ENCODE peak calls at places on chromosomes 13 and 19, in seven cellular contexts. B is GM12864, Y is A549, I is bronchial epithelial cell, G is mucosa of descending colon, N is uterus, C is keratinocyte. L is an unnamed sample.

GRCh38 chr13:110340812-110341444 is 33.8 kb downstream of the COL4A2 start:
- DNase-seq in B (no peak), Y (no peak), I (no peak), G (peak), N (peak), C (no peak), L (peak)

GRCh38 chr19:8320564-8321066 is 560 bp downstream of the NDUFA7 start:
- DNase-seq in B (no peak), Y (no peak), I (no peak), G (no peak), N (no peak), C (no peak), L (peak)

GRCh38 chr19:7214329-7215089 is 79.7 kb downstream of the INSR start:
- DNase-seq in B (no peak), Y (no peak), I (no peak), G (no peak), N (no peak), C (no peak), L (no peak)

GRCh38 chr13:42970824-42971669 is 21.0 kb downstream of the EPSTI1 start:
- DNase-seq in B (peak), Y (peak), I (peak), G (no peak), N (no peak), C (no peak), L (peak)

GRCh38 chr13:73880365-73880764 is 253.8 kb downstream of the KLF12 start:
- DNase-seq in B (no peak), Y (no peak), I (peak), G (no peak), N (no peak), C (no peak), L (no peak)

GRCh38 chr13:79171131-79172061 is 234.7 kb downstream of the RBM26 start:
- DNase-seq in B (no peak), Y (no peak), I (no peak), G (no peak), N (no peak), C (no peak), L (peak)

GRCh38 chr13:20460744-20461143 is 64.9 kb downstream of the CRYL1 start:
- DNase-seq in B (no peak), Y (no peak), I (no peak), G (no peak), N (no peak), C (no peak), L (no peak)

GRCh38 chr13:49348748-49349147 is 95.1 kb downstream of the CAB39L start:
- DNase-seq in B (no peak), Y (no peak), I (no peak), G (no peak), N (no peak), C (no peak), L (peak)

GRCh38 chr19:5694167-5694951 is 4.3 kb downstream of the RPL36 start:
- DNase-seq in B (no peak), Y (no peak), I (no peak), G (no peak), N (no peak), C (no peak), L (peak)

GRCh38 chr13:72808917-72809500 is 27.1 kb downstream of the PIBF1 start:
- DNase-seq in B (no peak), Y (no peak), I (peak), G (no peak), N (no peak), C (no peak), L (no peak)

GRCh38 chr13:50198508-50198907 is 183.3 kb downstream of the KCNRG start:
- DNase-seq in B (no peak), Y (no peak), I (peak), G (no peak), N (no peak), C (no peak), L (no peak)

GRCh38 chr19:34220472-34221063 is 33.8 kb upstream of the GARRE1 start:
- DNase-seq in B (no peak), Y (peak), I (peak), G (no peak), N (no peak), C (peak), L (peak)

GRCh38 chr13:28954810-28955209 is 134.7 kb downstream of the MTUS2 start:
- DNase-seq in B (no peak), Y (no peak), I (no peak), G (no peak), N (no peak), C (no peak), L (no peak)

GRCh38 chr13:48852911-48853310 is 122.8 kb upstream of the FNDC3A start:
- DNase-seq in B (no peak), Y (no peak), I (no peak), G (no peak), N (no peak), C (no peak), L (no peak)

GRCh38 chr19:51689751-51690358 is 3.3 kb upstream of the SPACA6 start:
- DNase-seq in B (no peak), Y (peak), I (no peak), G (peak), N (peak), C (no peak), L (peak)

GRCh38 chr13:19606152-19606551 is 27.3 kb upstream of the MPHOSPH8 start:
- DNase-seq in B (no peak), Y (no peak), I (peak), G (no peak), N (no peak), C (peak), L (no peak)

GRCh38 chr19:13079542-13079986 is 23.1 kb downstream of the LYL1 start:
- DNase-seq in B (no peak), Y (no peak), I (peak), G (peak), N (peak), C (no peak), L (peak)

GRCh38 chr13:32910530-32910929 is 105.7 kb upstream of the KL start:
- DNase-seq in B (no peak), Y (no peak), I (no peak), G (no peak), N (no peak), C (no peak), L (no peak)

GRCh38 chr13:34523401-34523800 is 418.7 kb upstream of the NBEA start:
- DNase-seq in B (no peak), Y (no peak), I (peak), G (no peak), N (no peak), C (no peak), L (no peak)

GRCh38 chr19:38402967-38403674 is at the start of gene FAM98C:
- DNase-seq in B (peak), Y (peak), I (peak), G (peak), N (peak), C (peak), L (peak)

GRCh38 chr13:44199627-44200207 is 173.9 kb upstream of the SERP2 start:
- DNase-seq in B (no peak), Y (no peak), I (peak), G (no peak), N (no peak), C (no peak), L (no peak)

GRCh38 chr13:57629821-57630235 is 1.7 kb upstream of the PCDH17 start:
- DNase-seq in B (no peak), Y (no peak), I (peak), G (peak), N (peak), C (no peak), L (peak)

GRCh38 chr13:40770934-40771618 is at the start of gene MRPS31:
- DNase-seq in B (peak), Y (peak), I (peak), G (peak), N (peak), C (peak), L (peak)

GRCh38 chr19:41641879-41642485 is 15.1 kb upstream of the CEACAM4 start:
- DNase-seq in B (peak), Y (peak), I (peak), G (no peak), N (no peak), C (no peak), L (peak)

GRCh38 chr19:6378036-6378435 is 2.3 kb upstream of the PSPN start:
- DNase-seq in B (no peak), Y (no peak), I (no peak), G (no peak), N (peak), C (no peak), L (peak)

GRCh38 chr13:106118996-106119395 is 416.5 kb downstream of the EFNB2 start:
- DNase-seq in B (no peak), Y (no peak), I (no peak), G (no peak), N (no peak), C (no peak), L (no peak)

GRCh38 chr13:19634129-19634740 is 776 bp downstream of the MPHOSPH8 start:
- DNase-seq in B (no peak), Y (no peak), I (peak), G (no peak), N (no peak), C (no peak), L (peak)

GRCh38 chr13:43664700-43665191 is 122.0 kb downstream of the ENOX1 start:
- DNase-seq in B (no peak), Y (no peak), I (peak), G (peak), N (peak), C (no peak), L (peak)

GRCh38 chr13:63741029-63741813 is 2325.6 kb upstream of the PCDH20 start:
- DNase-seq in B (no peak), Y (no peak), I (no peak), G (peak), N (no peak), C (no peak), L (no peak)

GRCh38 chr13:113820813-113821651 is 42.8 kb downstream of the GAS6 start:
- DNase-seq in B (no peak), Y (peak), I (peak), G (peak), N (peak), C (peak), L (no peak)

GRCh38 chr19:52007805-52008557 is at the start of gene ZNF615:
- DNase-seq in B (peak), Y (peak), I (peak), G (peak), N (peak), C (no peak), L (peak)

GRCh38 chr19:13154911-13155471 is 4.8 kb downstream of the IER2 start:
- DNase-seq in B (peak), Y (no peak), I (peak), G (peak), N (peak), C (no peak), L (peak)

GRCh38 chr19:8569066-8569761 is 8.0 kb downstream of the MYO1F start:
- DNase-seq in B (peak), Y (peak), I (peak), G (peak), N (no peak), C (peak), L (no peak)

GRCh38 chr19:30224689-30225606 is 147.2 kb upstream of the ZNF536 start:
- DNase-seq in B (no peak), Y (peak), I (no peak), G (no peak), N (no peak), C (no peak), L (peak)

GRCh38 chr19:1131718-1132552 is 28.1 kb downstream of the GPX4 start:
- DNase-seq in B (peak), Y (no peak), I (peak), G (peak), N (peak), C (no peak), L (peak)

GRCh38 chr19:1133471-1133929 is 29.7 kb downstream of the GPX4 start:
- DNase-seq in B (peak), Y (peak), I (no peak), G (peak), N (no peak), C (no peak), L (peak)

GRCh38 chr19:1134431-1134830 is 30.6 kb downstream of the GPX4 start:
- DNase-seq in B (no peak), Y (no peak), I (peak), G (no peak), N (no peak), C (no peak), L (no peak)

GRCh38 chr19:1130801-1131717 is 27.3 kb downstream of the GPX4 start:
- DNase-seq in B (no peak), Y (no peak), I (no peak), G (peak), N (no peak), C (no peak), L (no peak)

DNA sequence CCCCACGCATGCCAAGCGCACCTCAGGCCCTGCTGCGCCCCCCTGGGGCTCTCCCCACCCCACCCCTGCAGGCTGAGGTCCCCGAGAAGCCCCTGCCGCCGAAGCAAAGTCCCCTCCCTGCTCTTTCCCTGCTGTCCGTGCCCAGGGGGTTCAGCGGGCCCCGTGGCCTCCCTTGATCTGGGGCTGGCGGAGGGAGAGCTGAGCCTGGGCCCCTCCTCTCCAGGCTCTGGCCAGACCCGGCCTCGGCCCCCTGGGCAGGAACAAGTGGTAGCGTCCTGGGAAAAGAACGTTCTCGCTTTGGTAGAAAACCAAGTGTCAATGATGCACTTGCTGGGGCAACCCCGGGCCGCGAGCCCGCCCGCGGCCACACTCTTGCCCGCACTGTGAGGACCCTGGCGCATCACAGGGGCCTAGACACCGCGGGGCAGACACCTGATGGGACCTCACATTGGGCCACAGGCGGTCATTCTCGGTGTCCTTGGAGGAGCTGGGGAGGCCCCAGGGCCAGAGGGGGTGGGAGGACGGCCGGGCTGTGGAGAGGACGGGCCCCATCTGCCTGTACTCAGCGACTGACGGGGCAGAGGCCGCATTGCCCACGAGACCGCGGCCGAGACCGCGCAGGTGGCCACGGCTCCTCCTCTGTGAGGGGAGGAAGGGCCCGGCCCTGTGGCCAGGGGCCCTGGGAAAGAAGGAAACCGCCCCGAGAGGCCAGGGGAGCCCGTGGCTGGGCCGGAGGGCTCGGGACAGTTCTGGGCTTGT is 29.0 kb downstream of the GPX4 start:
- DNase-seq in B (no peak), Y (no peak), I (no peak), G (no peak), N (no peak), C (no peak), L (no peak)
- H3K4me3 ChIP-seq in B (peak), Y (no peak), I (peak), G (no peak), N (peak), C (peak), L (no peak)

GRCh38 chr19:32676895-32677359 is 1.3 kb downstream of the RGS9BP start:
- DNase-seq in B (no peak), Y (no peak), I (no peak), G (no peak), N (no peak), C (no peak), L (no peak)

GRCh38 chr19:32674959-32675719 is at the start of gene ANKRD27:
- DNase-seq in B (peak), Y (peak), I (peak), G (peak), N (peak), C (peak), L (peak)

GRCh38 chr19:32676186-32676894 is 692 bp downstream of the RGS9BP start:
- DNase-seq in B (no peak), Y (peak), I (no peak), G (peak), N (peak), C (no peak), L (peak)

GRCh38 chr19:32675720-32676185 is at the start of gene RGS9BP:
- DNase-seq in B (no peak), Y (peak), I (peak), G (peak), N (peak), C (no peak), L (peak)

GRCh38 chr19:32677657-32678056 is 2.0 kb downstream of the RGS9BP start:
- DNase-seq in B (no peak), Y (no peak), I (no peak), G (no peak), N (no peak), C (no peak), L (peak)
- H3K4me3 ChIP-seq in B (no peak), Y (no peak), I (no peak), G (no peak), N (no peak), C (no peak), L (peak)

DNA sequence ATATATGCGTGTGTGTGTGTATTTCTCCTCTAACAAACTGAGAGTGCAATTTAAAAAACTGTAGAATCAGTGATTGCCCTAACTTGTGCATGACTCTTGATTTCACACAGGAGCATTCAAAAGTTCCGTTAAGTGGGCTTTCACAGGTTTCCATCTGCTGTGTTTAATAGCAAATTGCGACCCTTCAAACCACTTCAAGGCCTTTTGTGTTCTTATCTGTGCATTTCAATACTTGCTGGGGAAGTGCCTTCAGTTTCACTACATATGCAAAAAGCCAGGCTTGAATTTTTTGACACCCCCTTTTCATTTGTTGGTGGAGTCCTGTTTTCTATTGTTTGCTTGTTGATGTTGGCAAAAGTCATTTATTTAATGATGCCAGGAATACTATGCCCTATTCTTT is 158.0 kb downstream of the TM9SF2 start:
- DNase-seq in B (no peak), Y (no peak), I (no peak), G (no peak), N (no peak), C (no peak), L (no peak)
- H3K4me3 ChIP-seq in B (no peak), Y (no peak), I (no peak), G (no peak), N (no peak), C (no peak), L (peak)

GRCh38 chr19:17108453-17108784 is 32.8 kb downstream of the MYO9B start:
- DNase-seq in B (no peak), Y (no peak), I (no peak), G (no peak), N (no peak), C (no peak), L (no peak)

GRCh38 chr19:17105548-17105947 is 30.0 kb downstream of the MYO9B start:
- DNase-seq in B (peak), Y (no peak), I (no peak), G (no peak), N (no peak), C (no peak), L (no peak)

GRCh38 chr19:17109300-17109699 is 33.7 kb downstream of the MYO9B start:
- DNase-seq in B (no peak), Y (no peak), I (no peak), G (no peak), N (no peak), C (no peak), L (no peak)

GRCh38 chr19:17109962-17110598 is 34.5 kb downstream of the MYO9B start:
- DNase-seq in B (peak), Y (no peak), I (no peak), G (peak), N (no peak), C (no peak), L (no peak)

DNA sequence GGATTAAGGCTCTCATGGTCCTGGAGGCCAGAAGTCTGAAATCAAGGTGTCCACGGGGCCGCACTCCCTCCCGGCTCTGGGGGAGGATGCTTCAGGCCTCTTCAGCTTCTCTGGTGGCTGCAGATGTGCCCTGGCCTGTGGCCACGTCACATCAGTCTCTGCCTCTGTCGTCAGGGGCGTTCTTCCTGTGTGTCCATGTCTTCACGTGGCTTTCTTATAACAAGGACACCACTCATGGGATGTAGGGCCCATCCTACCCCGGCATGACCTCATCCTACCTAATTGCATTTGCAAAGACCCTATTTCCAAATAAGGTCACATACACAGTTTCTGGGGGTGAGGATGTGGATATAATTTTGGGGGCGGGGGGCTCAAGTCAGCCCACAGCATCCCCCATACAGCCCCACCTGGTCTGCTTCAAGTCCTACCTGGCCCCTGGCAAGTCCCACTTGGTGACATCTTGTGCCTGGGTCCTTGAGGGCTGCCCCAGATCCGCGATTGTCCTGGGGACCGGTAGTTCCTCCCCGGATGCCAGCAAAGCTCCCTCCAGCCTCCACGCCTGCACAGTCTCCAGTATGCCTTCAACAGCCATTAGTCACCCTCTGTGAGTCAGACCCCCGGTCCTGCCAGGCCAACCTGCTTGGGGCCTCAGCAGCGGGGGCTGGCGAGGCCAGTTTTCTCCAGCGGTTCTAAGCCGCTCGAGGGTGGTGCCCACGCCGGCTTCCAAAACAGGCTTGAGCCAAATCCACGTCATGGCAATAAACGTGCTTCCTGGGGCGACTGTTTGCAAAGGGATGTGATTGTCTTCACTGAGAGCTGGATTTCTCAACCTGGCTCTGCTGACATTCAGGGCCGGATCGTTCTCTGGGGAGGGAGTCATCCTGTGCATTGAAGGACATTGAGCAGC is 32.2 kb downstream of the MYO9B start:
- DNase-seq in B (no peak), Y (peak), I (peak), G (peak), N (peak), C (peak), L (no peak)
- H3K4me3 ChIP-seq in B (peak), Y (peak), I (no peak), G (no peak), N (peak), C (no peak), L (no peak)